ENCODE peak calls at places on chromosomes 4 and X, in four cellular contexts. S is CD4-positive, alpha-beta T cell; P is pancreas; C is HepG2. E is an unnamed sample.

GRCh38 chr4:147741190-147741788 is 9.4 kb downstream of the ARHGAP10 start:
- DNase-seq in C (no peak), P (no peak), S (no peak), E (no peak)

GRCh38 chr4:169244210-169244609 is 26.5 kb downstream of the SH3RF1 start:
- DNase-seq in S (no peak), C (no peak), P (no peak), E (no peak)

GRCh38 chr4:44725166-44725565 is 1.2 kb downstream of the GNPDA2 start:
- DNase-seq in P (no peak), C (no peak), S (no peak), E (no peak)

GRCh38 chr4:172270421-172270820 is 457.2 kb downstream of the GALNTL6 start:
- DNase-seq in P (no peak), S (no peak), C (no peak), E (no peak)

GRCh38 chr4:185799442-185799841 is 12.6 kb downstream of the SORBS2 start:
- DNase-seq in C (no peak), S (no peak), P (no peak), E (no peak)

GRCh38 chr4:4981427-4981826 is 37.8 kb downstream of the CYTL1 start:
- DNase-seq in C (no peak), P (no peak), S (no peak), E (no peak)

GRCh38 chr4:26719954-26720552 is 136.2 kb downstream of the TBC1D19 start:
- DNase-seq in P (no peak), C (no peak), S (no peak), E (no peak)

GRCh38 chr4:186844059-186844681 is 120.5 kb upstream of the FAT1 start:
- DNase-seq in P (peak), C (no peak), S (no peak), E (no peak)

GRCh38 chrX:67787196-67787595 is 243.4 kb downstream of the AR start:
- DNase-seq in P (no peak), S (no peak), C (no peak), E (no peak)

GRCh38 chrX:107936434-107936730 is 45.8 kb downstream of the TEX13B start:
- DNase-seq in P (no peak), C (no peak), S (no peak), E (no peak)

GRCh38 chr4:184343400-184344177 is 125.9 kb upstream of the ENPP6 start:
- DNase-seq in P (peak), C (peak), S (peak), E (peak)

GRCh38 chrX:68880846-68881513 is 52.2 kb downstream of the EFNB1 start:
- DNase-seq in P (no peak), C (no peak), S (no peak), E (no peak)

GRCh38 chrX:93673056-93673868 is at the start of gene NAP1L3:
- DNase-seq in C (peak), P (peak), S (peak), E (peak)

GRCh38 chrX:95318882-95319281 is 1365.8 kb upstream of the DIAPH2 start:
- DNase-seq in C (peak), S (no peak), P (no peak), E (no peak)

GRCh38 chr4:23741586-23742240 is 148.1 kb downstream of the PPARGC1A start:
- DNase-seq in C (no peak), P (no peak), S (no peak), E (no peak)

GRCh38 chr4:125666635-125667034 is 351.9 kb downstream of the FAT4 start:
- DNase-seq in S (no peak), P (no peak), C (no peak), E (no peak)

GRCh38 chrX:54166915-54167314 is 16.1 kb downstream of the FAM120C start:
- DNase-seq in C (no peak), S (no peak), P (no peak), E (no peak)

GRCh38 chr4:26130173-26130572 is 190.6 kb upstream of the RBPJ start:
- DNase-seq in C (no peak), P (no peak), S (no peak), E (no peak)

GRCh38 chr4:151957163-151957562 is 196.4 kb upstream of the GATB start:
- DNase-seq in P (no peak), S (no peak), C (peak), E (no peak)

GRCh38 chr4:145178740-145179139 is 1.6 kb downstream of the OTUD4 start:
- DNase-seq in P (no peak), C (no peak), S (no peak), E (no peak)

GRCh38 chr4:13264126-13264525 is 220.0 kb downstream of the RAB28 start:
- DNase-seq in S (no peak), C (no peak), P (no peak), E (no peak)

GRCh38 chr4:37641352-37641751 is 44.8 kb downstream of the RELL1 start:
- DNase-seq in S (no peak), P (no peak), C (no peak), E (no peak)

GRCh38 chr4:174358823-174359222 is 75.1 kb downstream of the CEP44 start:
- DNase-seq in S (no peak), C (no peak), P (no peak), E (no peak)

GRCh38 chr4:6840062-6840976 is 57.8 kb downstream of the KIAA0232 start:
- DNase-seq in P (no peak), S (no peak), C (peak), E (no peak)

GRCh38 chrX:88584283-88584682 is 162.7 kb upstream of the CPXCR1 start:
- DNase-seq in C (no peak), S (no peak), P (no peak), E (no peak)

GRCh38 chr4:147938481-147938880 is 206.6 kb downstream of the ARHGAP10 start:
- DNase-seq in S (no peak), P (no peak), C (no peak), E (no peak)

GRCh38 chr4:164501074-164501473 is 252.9 kb upstream of the SMIM31 start:
- DNase-seq in S (no peak), P (no peak), C (no peak), E (no peak)
- H3K27ac ChIP-seq in S (no peak), P (no peak), C (no peak), E (no peak)

GRCh38 chrX:150902434-150903109 is 4.1 kb upstream of the CD99L2 start:
- DNase-seq in C (no peak), S (no peak), P (no peak), E (no peak)
- H3K27ac ChIP-seq in C (no peak), S (no peak), P (no peak), E (no peak)

DNA sequence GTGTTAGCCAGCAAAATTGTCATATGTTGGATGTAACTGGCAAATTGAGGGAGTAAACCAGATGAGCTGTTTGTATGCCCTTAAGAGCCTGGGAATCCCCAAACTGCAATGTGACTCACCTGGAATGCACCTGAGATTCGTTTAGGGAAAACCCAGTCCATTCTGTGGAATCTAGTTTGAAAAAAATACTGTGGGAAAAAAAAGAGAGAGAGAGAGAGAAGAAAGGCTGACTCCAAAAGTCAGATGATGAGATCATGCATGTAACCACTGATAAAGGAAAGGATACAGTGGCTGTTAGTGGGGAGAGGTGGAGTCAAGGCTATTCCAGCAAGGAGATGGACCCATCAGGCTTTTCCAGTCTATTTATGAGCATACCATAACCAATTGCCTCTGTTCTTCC is 48.5 kb downstream of the SLC9A7 start:
- DNase-seq in S (no peak), P (no peak), C (peak), E (no peak)
- H3K27ac ChIP-seq in S (no peak), P (no peak), C (no peak), E (no peak)

GRCh38 chr4:177032341-177032740 is 239.6 kb upstream of the VEGFC start:
- DNase-seq in S (no peak), P (no peak), C (no peak), E (no peak)
- H3K27ac ChIP-seq in S (no peak), P (no peak), C (no peak), E (no peak)

DNA sequence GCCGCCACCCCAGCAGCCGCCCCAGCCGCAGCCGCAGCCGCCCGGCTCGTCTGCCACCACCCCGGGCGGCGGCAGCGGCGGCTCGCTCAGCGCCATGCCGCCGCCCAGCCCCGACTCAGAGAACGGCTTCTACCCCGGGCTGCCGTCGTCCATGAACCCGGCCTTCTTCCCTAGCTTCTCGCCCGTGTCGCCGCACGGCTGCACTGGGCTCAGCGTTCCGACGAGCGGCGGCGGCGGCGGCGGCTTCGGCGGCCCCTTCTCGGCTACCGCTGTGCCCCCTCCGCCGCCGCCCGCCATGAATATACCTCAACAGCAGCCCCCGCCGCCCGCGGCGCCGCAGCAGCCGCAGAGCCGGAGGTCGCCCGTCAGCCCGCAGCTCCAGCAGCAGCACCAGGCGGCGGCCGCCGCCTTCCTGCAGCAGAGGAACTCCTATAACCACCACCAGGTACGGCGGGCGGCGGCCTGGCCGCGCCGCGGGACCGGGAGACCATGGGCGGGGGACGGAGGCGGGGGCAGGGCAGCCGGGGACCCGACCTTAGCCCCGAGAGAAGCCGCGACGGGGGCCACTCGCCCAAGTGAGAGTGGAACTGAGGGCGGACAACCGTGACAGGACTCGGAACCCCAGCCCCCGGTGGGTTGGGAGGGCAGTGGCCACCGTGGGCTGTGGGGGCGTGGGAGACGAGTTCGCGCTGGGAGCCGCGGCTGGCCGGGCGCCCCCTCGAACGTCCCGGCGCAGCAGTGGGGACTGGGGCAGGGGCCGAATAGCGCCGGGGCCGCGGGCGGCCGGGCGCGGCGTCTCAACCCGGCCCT is 1.8 kb downstream of the CPEB2 start:
- DNase-seq in C (no peak), P (peak), S (peak), E (peak)
- H3K27ac ChIP-seq in C (peak), P (peak), S (peak), E (peak)

DNA sequence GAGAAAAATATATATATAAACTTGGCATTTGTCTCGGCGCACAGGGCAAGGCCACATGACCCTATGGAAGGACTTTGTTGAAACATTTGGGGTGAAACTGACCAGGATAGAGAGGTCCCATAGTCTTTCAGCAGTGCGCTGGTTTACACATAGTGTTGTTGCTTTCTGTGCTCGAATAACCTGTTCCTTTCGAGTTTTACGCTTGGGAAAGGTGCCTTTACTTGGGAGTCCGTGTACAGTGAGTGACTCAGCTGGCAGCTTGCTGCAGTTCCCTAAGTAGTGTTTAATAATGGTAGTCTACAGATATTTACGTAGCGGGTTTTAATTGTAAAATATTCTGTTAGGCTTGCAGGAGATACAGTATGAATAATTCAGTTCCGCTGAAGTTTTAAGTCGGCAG is 578 bp downstream of the APOOL start:
- DNase-seq in C (no peak), P (no peak), S (no peak), E (no peak)
- H3K27ac ChIP-seq in C (peak), P (peak), S (no peak), E (no peak)

GRCh38 chr4:143742834-143743233 is 42.4 kb upstream of the FREM3 start:
- DNase-seq in S (no peak), P (no peak), C (no peak), E (no peak)
- H3K27ac ChIP-seq in S (no peak), P (no peak), C (no peak), E (no peak)

DNA sequence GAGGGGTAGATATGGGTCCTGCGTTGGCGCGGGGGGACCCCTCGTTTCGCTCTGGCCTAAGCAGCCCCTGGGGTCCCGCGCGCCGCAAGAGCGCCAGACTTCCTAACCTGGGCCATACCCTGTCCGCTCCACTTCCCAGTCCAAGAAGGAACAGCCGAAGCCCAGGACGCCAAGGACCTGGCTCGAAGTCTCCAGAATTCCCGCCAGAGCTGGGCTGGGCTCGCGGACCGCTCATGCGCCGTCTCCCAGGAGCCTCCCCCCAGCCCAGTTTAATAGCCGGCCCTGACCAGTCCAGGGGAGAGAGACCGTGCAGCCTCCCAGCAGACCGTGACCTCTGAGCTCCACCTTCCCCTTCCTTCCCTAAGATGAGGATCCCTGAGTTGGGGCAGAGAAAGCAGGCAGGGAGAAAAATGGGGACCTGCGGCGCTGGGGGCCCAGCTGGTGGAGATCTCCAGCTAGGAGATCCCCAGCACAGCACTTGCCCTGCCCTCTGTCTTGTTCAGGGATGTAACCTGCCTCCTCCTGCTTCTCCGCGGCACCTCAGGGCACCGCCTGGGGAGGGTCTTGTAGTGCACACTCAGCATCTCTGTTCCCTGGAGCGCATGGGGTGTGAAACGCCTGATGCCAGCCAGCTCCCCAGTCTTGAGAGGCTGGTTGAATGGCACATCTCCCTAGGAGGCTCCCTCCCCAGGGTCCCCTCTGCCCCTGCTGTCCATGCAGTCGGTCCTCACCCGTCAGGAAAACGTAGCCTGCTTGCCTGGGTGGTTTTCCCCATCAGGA is 1.2 kb upstream of the LETM1 start:
- DNase-seq in S (no peak), C (no peak), P (peak), E (peak)
- H3K27ac ChIP-seq in S (no peak), C (peak), P (peak), E (peak)

DNA sequence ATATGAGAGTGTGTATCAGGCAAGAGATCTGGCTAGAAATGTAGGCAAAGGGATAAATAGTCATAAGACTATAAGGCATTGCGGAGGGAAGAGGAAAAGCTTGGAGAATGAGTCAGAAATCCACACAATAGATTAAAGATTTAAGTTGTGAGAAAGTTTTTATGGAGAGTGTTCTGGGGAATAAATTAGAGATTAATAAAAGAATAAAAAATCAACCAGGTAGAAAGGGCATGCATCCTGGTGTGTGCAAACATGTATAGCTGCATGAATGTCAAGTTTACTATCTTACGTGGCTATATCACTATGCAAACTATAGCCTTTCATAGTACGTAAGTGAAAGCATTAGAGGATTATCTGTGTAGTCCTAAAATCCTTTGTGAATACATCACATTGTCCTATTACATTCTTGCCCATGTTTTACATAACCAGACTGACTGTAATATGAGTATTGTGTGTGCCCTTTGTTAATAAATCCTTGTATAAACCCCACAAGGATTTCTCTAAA is 36.9 kb downstream of the SNCA start:
- DNase-seq in S (no peak), P (no peak), C (no peak), E (no peak)
- H3K27ac ChIP-seq in S (no peak), P (no peak), C (no peak), E (no peak)